ENCODE peak calls at places on chromosomes 16 and 17, in five cellular contexts. K, B, C, Y and R are unnamed samples.

GRCh38 chr17:604719-605118 is 109.9 kb downstream of the VPS53 start:
- DNase-seq in K (no peak), B (no peak), C (no peak), Y (no peak), R (no peak)

GRCh38 chr16:55552621-55553020 is 13.9 kb upstream of the CAPNS2 start:
- DNase-seq in K (no peak), B (no peak), C (no peak), Y (no peak), R (no peak)

GRCh38 chr17:81711814-81712467 is at the start of gene SLC25A10:
- DNase-seq in K (peak), B (peak), C (peak), Y (peak), R (peak)

GRCh38 chr17:5747276-5747675 is 163.0 kb upstream of the NLRP1 start:
- DNase-seq in K (no peak), B (no peak), C (no peak), Y (no peak), R (no peak)

GRCh38 chr16:83975646-83976260 is 7.7 kb downstream of the NECAB2 start:
- DNase-seq in K (no peak), B (no peak), C (no peak), Y (no peak), R (no peak)

GRCh38 chr17:16040710-16041251 is 41.2 kb downstream of the TTC19 start:
- DNase-seq in K (peak), B (no peak), C (no peak), Y (no peak), R (no peak)

GRCh38 chr17:58517378-58517927 is 3.0 kb upstream of the MTMR4 start:
- DNase-seq in K (no peak), B (no peak), C (no peak), Y (no peak), R (no peak)

GRCh38 chr16:14028207-14028606 is 42.9 kb upstream of the MRTFB start:
- DNase-seq in K (no peak), B (no peak), C (no peak), Y (no peak), R (no peak)

GRCh38 chr17:10070690-10071089 is 127.7 kb downstream of the GAS7 start:
- DNase-seq in K (no peak), B (no peak), C (no peak), Y (no peak), R (no peak)

GRCh38 chr16:54936979-54937672 is 6.5 kb downstream of the IRX5 start:
- DNase-seq in K (no peak), B (peak), C (no peak), Y (no peak), R (peak)

GRCh38 chr16:75121949-75122568 is 5.5 kb upstream of the LDHD start:
- DNase-seq in K (peak), B (no peak), C (no peak), Y (peak), R (no peak)

GRCh38 chr16:67928561-67929364 is 2.9 kb downstream of the CTRL start:
- DNase-seq in K (peak), B (peak), C (peak), Y (peak), R (peak)

GRCh38 chr17:869067-869466 is 86.9 kb downstream of the MRM3 start:
- DNase-seq in K (no peak), B (no peak), C (no peak), Y (no peak), R (no peak)

GRCh38 chr17:27268394-27269085 is 25.4 kb upstream of the WSB1 start:
- DNase-seq in K (no peak), B (no peak), C (no peak), Y (no peak), R (no peak)

GRCh38 chr16:76940251-76940650 is 250.7 kb upstream of the MON1B start:
- DNase-seq in K (no peak), B (no peak), C (no peak), Y (no peak), R (no peak)

GRCh38 chr16:50441758-50442157 is 73.0 kb upstream of the BRD7 start:
- DNase-seq in K (no peak), B (peak), C (no peak), Y (no peak), R (no peak)

GRCh38 chr16:21302898-21303528 is 24.9 kb upstream of the CRYM start:
- DNase-seq in K (no peak), B (no peak), C (no peak), Y (peak), R (no peak)

GRCh38 chr16:82011199-82011641 is at the start of gene SDR42E1:
- DNase-seq in K (no peak), B (no peak), C (no peak), Y (peak), R (no peak)

GRCh38 chr16:81610144-81610842 is 165.7 kb downstream of the CMIP start:
- DNase-seq in K (no peak), B (no peak), C (peak), Y (no peak), R (no peak)

GRCh38 chr17:7632492-7632894 is 2.6 kb downstream of the SHBG start:
- DNase-seq in K (no peak), B (peak), C (no peak), Y (peak), R (no peak)

GRCh38 chr17:67246648-67247415 is 1.8 kb upstream of the HELZ start:
- DNase-seq in K (peak), B (peak), C (no peak), Y (peak), R (no peak)

GRCh38 chr17:80474231-80474932 is 2.0 kb downstream of the NPTX1 start:
- DNase-seq in K (no peak), B (no peak), C (peak), Y (peak), R (peak)

GRCh38 chr16:55555436-55555835 is 11.0 kb upstream of the CAPNS2 start:
- DNase-seq in K (no peak), B (no peak), C (no peak), Y (no peak), R (no peak)

GRCh38 chr16:10728488-10728887 is 15.2 kb upstream of the NUBP1 start:
- DNase-seq in K (no peak), B (no peak), C (no peak), Y (no peak), R (no peak)

GRCh38 chr16:10728035-10728462 is 15.6 kb upstream of the NUBP1 start:
- DNase-seq in K (peak), B (no peak), C (no peak), Y (no peak), R (no peak)

GRCh38 chr16:10731790-10732189 is 11.9 kb upstream of the NUBP1 start:
- DNase-seq in K (no peak), B (no peak), C (no peak), Y (no peak), R (no peak)

GRCh38 chr16:10729104-10729503 is 14.5 kb upstream of the NUBP1 start:
- DNase-seq in K (no peak), B (no peak), C (no peak), Y (no peak), R (no peak)

GRCh38 chr16:10729649-10730048 is 14.0 kb upstream of the NUBP1 start:
- DNase-seq in K (no peak), B (no peak), C (no peak), Y (no peak), R (no peak)
- TF ChIP-seq POLR2AphosphoS5 in K (no peak), B (no peak), C (no peak), Y (no peak), R (no peak)

GRCh38 chr17:51028176-51028863 is 92.3 kb downstream of the SPAG9 start:
- DNase-seq in K (no peak), B (no peak), C (no peak), Y (no peak), R (no peak)

GRCh38 chr17:51029142-51029541 is 91.5 kb downstream of the SPAG9 start:
- DNase-seq in K (no peak), B (no peak), C (no peak), Y (no peak), R (no peak)

GRCh38 chr17:51034800-51035199 is 85.9 kb downstream of the SPAG9 start:
- DNase-seq in K (no peak), B (no peak), C (no peak), Y (no peak), R (no peak)

GRCh38 chr17:51032850-51033249 is 87.8 kb downstream of the SPAG9 start:
- DNase-seq in K (no peak), B (no peak), C (no peak), Y (no peak), R (no peak)

DNA sequence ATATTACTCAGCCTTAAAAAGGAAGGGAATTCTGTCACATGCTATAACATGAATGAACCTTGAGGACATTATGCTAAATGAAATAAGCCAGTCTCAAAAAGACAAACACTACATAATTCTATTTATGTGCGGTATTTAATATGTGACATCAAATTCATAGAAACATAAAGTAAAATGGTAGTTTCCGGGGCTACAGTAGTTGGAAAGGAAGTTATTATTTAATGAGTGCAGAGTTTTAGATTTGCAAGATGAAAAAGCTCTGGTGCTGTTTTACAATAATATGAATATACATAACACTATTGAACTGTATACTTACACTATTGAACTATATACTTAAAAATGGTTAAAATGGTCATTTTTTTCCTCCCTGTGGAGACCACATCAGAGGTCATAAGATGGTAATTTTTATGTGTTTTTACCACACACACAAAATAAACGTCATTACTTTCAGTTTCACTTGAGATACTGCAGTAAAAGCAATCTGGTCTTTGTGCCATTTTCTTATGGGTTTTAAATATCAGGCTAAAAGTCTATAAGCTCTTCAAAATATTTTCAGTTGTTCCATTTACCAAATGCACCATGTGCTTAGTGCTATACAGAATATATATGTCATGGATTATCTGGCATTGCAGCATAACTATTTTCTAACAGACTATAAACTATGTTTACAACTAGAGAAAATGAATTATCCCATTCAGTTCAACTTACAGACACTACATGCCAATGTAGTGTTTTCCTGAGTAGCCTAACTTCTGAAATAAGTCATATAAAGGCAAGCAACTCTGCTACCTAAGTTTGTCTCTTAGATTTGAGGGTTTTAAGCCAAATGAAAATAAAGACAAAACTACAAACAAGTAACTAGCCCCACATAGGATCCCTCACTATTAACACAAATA is 90.9 kb downstream of the SPAG9 start:
- DNase-seq in K (no peak), B (no peak), C (no peak), Y (no peak), R (no peak)
- TF ChIP-seq GABPA in K (no peak), B (no peak), C (no peak), Y (no peak), R (no peak)

DNA sequence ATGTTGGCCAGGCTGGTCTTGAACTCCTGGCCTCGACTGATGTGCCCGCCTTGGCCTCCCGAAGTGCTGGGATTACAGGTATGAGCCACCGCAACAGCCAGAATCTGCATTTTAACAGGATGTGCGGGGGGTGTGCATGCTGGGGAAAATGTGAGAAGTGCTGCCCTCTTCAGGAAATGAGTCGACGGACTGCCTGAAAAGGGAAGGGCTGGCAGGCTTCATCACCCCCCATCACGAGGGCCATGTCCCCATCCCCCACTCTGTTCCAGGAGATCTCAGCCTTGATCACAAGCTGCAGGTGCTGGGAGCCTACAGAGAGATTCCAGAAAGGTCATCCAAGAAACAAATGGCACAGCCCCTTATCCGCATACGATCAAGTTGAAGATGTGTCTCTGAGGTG is 195.3 kb upstream of the RPL38 start:
- DNase-seq in K (peak), B (peak), C (peak), Y (no peak), R (no peak)
- TF ChIP-seq CTCF in K (peak), B (peak), C (no peak), Y (peak), R (no peak)

GRCh38 chr17:31052187-31052889 is 42.4 kb upstream of the NF1 start:
- DNase-seq in K (peak), B (no peak), C (no peak), Y (peak), R (peak)
- TF ChIP-seq POLR2AphosphoS5 in K (no peak), B (no peak), C (peak), Y (no peak), R (no peak)

DNA sequence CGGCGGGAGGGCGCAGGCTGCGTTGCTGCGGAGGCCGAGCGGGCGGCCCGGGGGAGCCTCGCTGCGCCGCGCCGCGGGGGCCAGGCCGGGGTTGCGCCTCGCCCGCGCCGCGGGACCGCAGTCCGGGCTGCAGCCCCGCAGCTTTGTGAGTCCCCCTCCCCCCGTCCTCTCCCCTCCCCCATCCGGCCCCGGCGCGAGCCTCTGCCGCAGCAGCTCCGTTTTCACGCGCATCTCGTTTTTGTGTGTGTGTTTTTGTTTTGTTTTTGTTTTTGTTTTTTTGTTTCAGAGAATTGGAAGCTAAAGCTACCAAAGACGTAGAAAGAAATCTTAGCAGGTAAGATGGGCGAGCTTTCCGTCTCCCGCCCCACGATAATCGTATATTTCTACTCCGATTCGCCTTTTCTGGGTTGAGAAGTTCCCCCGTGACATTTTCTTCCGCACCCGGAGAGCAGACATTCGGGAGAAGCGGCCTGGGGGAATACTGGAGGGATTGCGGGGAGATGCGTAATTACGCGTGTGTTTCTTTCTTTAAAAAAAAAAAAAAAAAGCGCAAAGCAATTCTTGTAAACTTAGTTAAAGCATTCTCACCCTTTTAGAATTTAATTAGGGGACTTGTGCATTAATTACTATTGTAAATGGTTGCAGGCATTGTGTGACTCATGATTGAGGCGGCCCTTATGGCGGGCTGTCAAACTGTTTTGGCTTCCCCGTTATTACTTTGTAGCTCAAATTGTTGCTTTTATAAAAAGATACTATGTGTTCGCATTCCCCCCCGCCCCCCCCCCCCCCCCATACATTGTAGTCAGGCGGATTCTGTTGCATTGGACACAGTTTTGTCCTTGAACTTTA is 740 bp downstream of the TNRC6A start:
- DNase-seq in K (no peak), B (no peak), C (peak), Y (peak), R (peak)
- TF ChIP-seq GABPA in K (no peak), B (no peak), C (no peak), Y (no peak), R (no peak)

DNA sequence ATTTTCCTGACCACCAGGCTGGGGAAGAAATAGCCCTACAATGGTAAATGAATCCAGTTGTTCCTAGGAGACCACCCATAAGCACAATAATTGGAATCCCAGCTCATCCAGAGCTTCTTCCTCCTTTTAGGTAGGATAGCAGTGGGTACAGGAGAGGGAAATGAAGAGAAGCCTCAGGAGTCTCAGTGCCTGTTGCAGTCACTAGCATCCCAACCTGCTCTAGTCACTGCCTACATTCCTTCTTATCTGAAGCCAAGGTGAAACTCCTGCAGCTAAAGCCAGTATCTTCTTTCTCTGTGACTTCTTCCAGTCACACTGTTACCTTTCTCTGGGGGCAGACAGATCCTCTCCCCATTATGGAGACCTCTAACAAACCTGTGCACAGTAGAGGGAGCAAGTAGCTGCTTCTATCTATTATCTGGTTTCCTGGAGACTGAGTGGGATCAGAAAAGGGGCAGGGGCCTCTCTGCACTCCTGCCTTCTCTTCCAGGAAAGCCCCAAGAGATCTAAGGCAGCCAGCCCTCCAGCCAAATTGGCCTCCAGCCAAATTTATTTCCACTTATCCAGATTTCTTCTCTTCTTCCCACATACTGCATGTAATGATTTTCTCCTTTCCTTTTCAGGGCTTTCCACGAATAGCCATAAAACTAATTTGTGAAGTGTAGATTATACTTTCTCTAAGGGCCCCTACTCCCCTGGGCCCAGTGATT is 85.5 kb downstream of the SSH2 start:
- DNase-seq in K (no peak), B (no peak), C (peak), Y (peak), R (no peak)
- TF ChIP-seq CTCF in K (no peak), B (peak), C (no peak), Y (no peak), R (no peak)

DNA sequence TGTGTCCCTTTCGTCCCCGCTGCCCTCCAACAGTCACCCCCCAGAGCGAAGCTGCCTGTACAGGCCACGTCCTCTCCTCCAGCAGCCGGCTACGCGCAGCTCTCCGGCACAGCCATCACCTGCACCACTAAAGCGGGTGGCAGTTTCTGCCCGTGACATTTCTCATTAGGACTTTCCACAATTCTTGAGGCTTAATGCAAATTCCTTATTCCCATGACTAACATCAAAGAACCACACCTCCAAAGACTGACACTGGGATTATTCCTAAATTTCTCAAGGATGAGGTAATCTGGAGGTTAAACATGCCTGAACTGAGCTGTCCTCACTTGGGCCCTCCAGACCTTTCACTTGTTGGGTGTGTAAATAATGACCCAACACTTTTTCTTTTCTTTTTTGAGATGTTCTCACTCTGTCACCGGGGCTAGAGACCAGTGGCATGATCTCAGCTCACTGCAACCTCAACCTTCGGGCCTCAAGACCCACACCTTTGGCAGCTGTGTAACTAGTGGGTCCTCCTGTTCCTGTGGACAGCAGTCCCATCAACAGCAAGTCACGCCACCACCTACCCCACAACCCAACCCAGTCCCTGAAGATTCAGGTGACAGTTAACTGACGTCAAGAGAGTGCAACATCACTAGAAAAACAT is 11.7 kb downstream of the ANKRD11 start:
- DNase-seq in K (peak), B (no peak), C (no peak), Y (no peak), R (no peak)
- TF ChIP-seq POLR2AphosphoS5 in K (no peak), B (no peak), C (no peak), Y (no peak), R (no peak)

GRCh38 chr17:45374501-45374900 is 57.7 kb upstream of the MAP3K14 start:
- DNase-seq in K (no peak), B (no peak), C (no peak), Y (no peak), R (no peak)
- TF ChIP-seq GABPA in K (no peak), B (no peak), C (no peak), Y (no peak), R (no peak)